ENCODE peak calls at places on chromosomes 12 and 14, in nine cellular contexts. One of them, this sample, is unnamed.

GRCh38 chr12:2654741-2655140 is 140.0 kb upstream of the FKBP4 start:
- DNase-seq in thoracic aorta: no peak
- DNase-seq in neural progenitor cell: no peak
- DNase-seq in tibial artery: no peak
- DNase-seq in SK-N-SH: no peak
- DNase-seq in A549: no peak
- DNase-seq in tibial nerve: no peak
- DNase-seq in cardiac muscle cell: no peak
- DNase-seq in OCI-LY7: no peak
- DNase-seq in this sample: no peak

GRCh38 chr12:12333980-12334709 is 15.9 kb downstream of the MANSC1 start:
- DNase-seq in thoracic aorta: no peak
- DNase-seq in neural progenitor cell: peak; percentile 73
- DNase-seq in tibial artery: no peak
- DNase-seq in SK-N-SH: peak; percentile 80
- DNase-seq in A549: peak; percentile 77
- DNase-seq in tibial nerve: no peak
- DNase-seq in cardiac muscle cell: peak; percentile 68
- DNase-seq in OCI-LY7: peak; percentile 76
- DNase-seq in this sample: peak; percentile 73

GRCh38 chr12:115078988-115079387 is 395.0 kb upstream of the TBX3 start:
- DNase-seq in thoracic aorta: no peak
- DNase-seq in neural progenitor cell: no peak
- DNase-seq in tibial artery: no peak
- DNase-seq in SK-N-SH: no peak
- DNase-seq in A549: no peak
- DNase-seq in tibial nerve: no peak
- DNase-seq in cardiac muscle cell: no peak
- DNase-seq in OCI-LY7: no peak
- DNase-seq in this sample: no peak

GRCh38 chr14:31884776-31885379 is 192.2 kb upstream of the ARHGAP5 start:
- DNase-seq in thoracic aorta: no peak
- DNase-seq in neural progenitor cell: no peak
- DNase-seq in tibial artery: no peak
- DNase-seq in SK-N-SH: no peak
- DNase-seq in A549: no peak
- DNase-seq in tibial nerve: no peak
- DNase-seq in cardiac muscle cell: peak; percentile 13
- DNase-seq in OCI-LY7: no peak
- DNase-seq in this sample: no peak

GRCh38 chr14:48970995-48971394 is 615.2 kb downstream of the RPS29 start:
- DNase-seq in thoracic aorta: no peak
- DNase-seq in neural progenitor cell: no peak
- DNase-seq in tibial artery: no peak
- DNase-seq in SK-N-SH: peak; percentile 2
- DNase-seq in A549: no peak
- DNase-seq in tibial nerve: no peak
- DNase-seq in cardiac muscle cell: peak; percentile 3
- DNase-seq in OCI-LY7: no peak
- DNase-seq in this sample: no peak

GRCh38 chr12:117098361-117099217 is 627 bp downstream of the TESC start:
- DNase-seq in thoracic aorta: no peak
- DNase-seq in neural progenitor cell: peak; percentile 38
- DNase-seq in tibial artery: no peak
- DNase-seq in SK-N-SH: peak; percentile 67
- DNase-seq in A549: peak; percentile 37
- DNase-seq in tibial nerve: no peak
- DNase-seq in cardiac muscle cell: no peak
- DNase-seq in OCI-LY7: peak; percentile 18
- DNase-seq in this sample: no peak

GRCh38 chr14:66476964-66477363 is 9.2 kb upstream of the CCDC196 start:
- DNase-seq in thoracic aorta: no peak
- DNase-seq in neural progenitor cell: no peak
- DNase-seq in tibial artery: no peak
- DNase-seq in SK-N-SH: peak; percentile 52
- DNase-seq in A549: peak; percentile 4
- DNase-seq in tibial nerve: no peak
- DNase-seq in cardiac muscle cell: no peak
- DNase-seq in OCI-LY7: no peak
- DNase-seq in this sample: no peak

GRCh38 chr12:3885179-3886094 is 12.2 kb upstream of the PARP11 start:
- DNase-seq in thoracic aorta: no peak
- DNase-seq in neural progenitor cell: peak; percentile 70
- DNase-seq in tibial artery: no peak
- DNase-seq in SK-N-SH: peak; percentile 30
- DNase-seq in A549: peak; percentile 40
- DNase-seq in tibial nerve: no peak
- DNase-seq in cardiac muscle cell: peak; percentile 71
- DNase-seq in OCI-LY7: peak; percentile 47
- DNase-seq in this sample: no peak

GRCh38 chr12:63897931-63898330 is 53.4 kb downstream of the SRGAP1 start:
- DNase-seq in thoracic aorta: no peak
- DNase-seq in neural progenitor cell: no peak
- DNase-seq in tibial artery: no peak
- DNase-seq in SK-N-SH: no peak
- DNase-seq in A549: no peak
- DNase-seq in tibial nerve: no peak
- DNase-seq in cardiac muscle cell: peak; percentile 87
- DNase-seq in OCI-LY7: no peak
- DNase-seq in this sample: no peak

GRCh38 chr14:72839351-72839750 is 54.5 kb downstream of the DPF3 start:
- DNase-seq in thoracic aorta: no peak
- DNase-seq in neural progenitor cell: no peak
- DNase-seq in tibial artery: no peak
- DNase-seq in SK-N-SH: no peak
- DNase-seq in A549: no peak
- DNase-seq in tibial nerve: no peak
- DNase-seq in cardiac muscle cell: no peak
- DNase-seq in OCI-LY7: no peak
- DNase-seq in this sample: no peak

GRCh38 chr12:96132819-96133218 is 61.4 kb upstream of the ELK3 start:
- DNase-seq in thoracic aorta: no peak
- DNase-seq in neural progenitor cell: no peak
- DNase-seq in tibial artery: no peak
- DNase-seq in SK-N-SH: no peak
- DNase-seq in A549: peak; percentile 26
- DNase-seq in tibial nerve: no peak
- DNase-seq in cardiac muscle cell: no peak
- DNase-seq in OCI-LY7: no peak
- DNase-seq in this sample: no peak

GRCh38 chr14:69715725-69716482 is 51.0 kb upstream of the SRSF5 start:
- DNase-seq in thoracic aorta: peak; percentile 60
- DNase-seq in neural progenitor cell: no peak
- DNase-seq in tibial artery: peak; percentile 92
- DNase-seq in SK-N-SH: peak; percentile 80
- DNase-seq in A549: no peak
- DNase-seq in tibial nerve: no peak
- DNase-seq in cardiac muscle cell: peak; percentile 97
- DNase-seq in OCI-LY7: no peak
- DNase-seq in this sample: peak; percentile 80

GRCh38 chr12:123761841-123762714 is at the start of gene DNAH10:
- DNase-seq in thoracic aorta: no peak
- DNase-seq in neural progenitor cell: peak; percentile 92
- DNase-seq in tibial artery: no peak
- DNase-seq in SK-N-SH: no peak
- DNase-seq in A549: no peak
- DNase-seq in tibial nerve: no peak
- DNase-seq in cardiac muscle cell: peak; percentile 29
- DNase-seq in OCI-LY7: peak; percentile 10
- DNase-seq in this sample: peak; percentile 29

GRCh38 chr12:119446459-119446858 is 111.9 kb downstream of the CCDC60 start:
- DNase-seq in thoracic aorta: no peak
- DNase-seq in neural progenitor cell: no peak
- DNase-seq in tibial artery: no peak
- DNase-seq in SK-N-SH: no peak
- DNase-seq in A549: peak; percentile 44
- DNase-seq in tibial nerve: no peak
- DNase-seq in cardiac muscle cell: peak; percentile 11
- DNase-seq in OCI-LY7: no peak
- DNase-seq in this sample: no peak

GRCh38 chr12:124335426-124336183 is 40.7 kb downstream of the RFLNA start:
- DNase-seq in thoracic aorta: no peak
- DNase-seq in neural progenitor cell: no peak
- DNase-seq in tibial artery: no peak
- DNase-seq in SK-N-SH: no peak
- DNase-seq in A549: no peak
- DNase-seq in tibial nerve: no peak
- DNase-seq in cardiac muscle cell: no peak
- DNase-seq in OCI-LY7: no peak
- DNase-seq in this sample: no peak

GRCh38 chr12:48618541-48618940 is 48.7 kb upstream of the LALBA start:
- DNase-seq in thoracic aorta: peak; percentile 9
- DNase-seq in neural progenitor cell: peak; percentile 84
- DNase-seq in tibial artery: peak; percentile 70
- DNase-seq in SK-N-SH: peak; percentile 62
- DNase-seq in A549: peak; percentile 82
- DNase-seq in tibial nerve: peak; percentile 39
- DNase-seq in cardiac muscle cell: peak; percentile 81
- DNase-seq in OCI-LY7: peak; percentile 77
- DNase-seq in this sample: peak; percentile 66

DNA sequence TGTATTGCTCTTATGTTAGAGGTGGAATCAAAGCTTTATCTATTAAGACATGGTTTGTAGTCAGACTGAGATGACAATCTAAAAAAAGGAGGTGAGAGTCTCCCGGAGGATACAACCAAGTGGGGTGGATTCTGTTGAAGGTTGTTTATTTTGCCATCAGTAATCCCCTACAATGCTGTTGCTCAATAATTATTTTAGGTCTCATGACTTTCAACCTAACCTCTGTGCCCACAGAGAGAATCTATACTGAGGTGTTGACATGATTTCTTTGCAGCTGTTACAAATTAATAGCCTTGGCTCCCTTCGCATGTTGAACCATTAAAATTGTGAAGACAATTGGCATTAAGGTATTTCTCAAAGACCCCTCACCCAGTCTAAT is 28.7 kb upstream of the FOS start:
- DNase-seq in thoracic aorta: no peak
- DNase-seq in neural progenitor cell: no peak
- DNase-seq in tibial artery: no peak
- DNase-seq in SK-N-SH: no peak
- DNase-seq in A549: no peak
- DNase-seq in tibial nerve: no peak
- DNase-seq in cardiac muscle cell: no peak
- DNase-seq in OCI-LY7: peak; percentile 25
- DNase-seq in this sample: no peak
- H3K4me3 ChIP-seq in thoracic aorta: no peak overlapping the region
- H3K4me3 ChIP-seq in neural progenitor cell: no peak overlapping the region
- H3K4me3 ChIP-seq in tibial artery: no peak overlapping the region
- H3K4me3 ChIP-seq in SK-N-SH: no peak overlapping the region
- H3K4me3 ChIP-seq in A549: no peak overlapping the region
- H3K4me3 ChIP-seq in tibial nerve: no peak overlapping the region
- H3K4me3 ChIP-seq in cardiac muscle cell: no peak overlapping the region
- H3K4me3 ChIP-seq in OCI-LY7: peak overlapping the region; percentile 49
- H3K4me3 ChIP-seq in this sample: no peak overlapping the region

GRCh38 chr12:53755451-53756290 is 3.9 kb upstream of the CISTR start:
- DNase-seq in thoracic aorta: no peak
- DNase-seq in neural progenitor cell: no peak
- DNase-seq in tibial artery: no peak
- DNase-seq in SK-N-SH: no peak
- DNase-seq in A549: peak; percentile 31
- DNase-seq in tibial nerve: no peak
- DNase-seq in cardiac muscle cell: no peak
- DNase-seq in OCI-LY7: peak; percentile 75
- DNase-seq in this sample: no peak
- TF ChIP-seq CTCF in thoracic aorta: no peak
- TF ChIP-seq CTCF in neural progenitor cell: peak; percentile 49
- TF ChIP-seq CTCF in tibial artery: no peak
- TF ChIP-seq CTCF in SK-N-SH: no peak
- TF ChIP-seq CTCF in A549: no peak
- TF ChIP-seq CTCF in tibial nerve: no peak
- TF ChIP-seq CTCF in cardiac muscle cell: no peak
- TF ChIP-seq CTCF in OCI-LY7: peak; percentile 88
- TF ChIP-seq CTCF in this sample: no peak

GRCh38 chr14:51884086-51884927 is 23.9 kb downstream of the GNG2 start:
- DNase-seq in thoracic aorta: no peak
- DNase-seq in neural progenitor cell: no peak
- DNase-seq in tibial artery: no peak
- DNase-seq in SK-N-SH: peak; percentile 37
- DNase-seq in A549: no peak
- DNase-seq in tibial nerve: no peak
- DNase-seq in cardiac muscle cell: peak; percentile 80
- DNase-seq in OCI-LY7: no peak
- DNase-seq in this sample: no peak

GRCh38 chr14:51877807-51878206 is 17.4 kb downstream of the GNG2 start:
- DNase-seq in thoracic aorta: no peak
- DNase-seq in neural progenitor cell: no peak
- DNase-seq in tibial artery: no peak
- DNase-seq in SK-N-SH: no peak
- DNase-seq in A549: no peak
- DNase-seq in tibial nerve: no peak
- DNase-seq in cardiac muscle cell: no peak
- DNase-seq in OCI-LY7: no peak
- DNase-seq in this sample: no peak

GRCh38 chr14:51879170-51879569 is 18.8 kb downstream of the GNG2 start:
- DNase-seq in thoracic aorta: no peak
- DNase-seq in neural progenitor cell: no peak
- DNase-seq in tibial artery: no peak
- DNase-seq in SK-N-SH: no peak
- DNase-seq in A549: no peak
- DNase-seq in tibial nerve: no peak
- DNase-seq in cardiac muscle cell: no peak
- DNase-seq in OCI-LY7: no peak
- DNase-seq in this sample: no peak

GRCh38 chr14:51883232-51883631 is 22.8 kb downstream of the GNG2 start:
- DNase-seq in thoracic aorta: no peak
- DNase-seq in neural progenitor cell: no peak
- DNase-seq in tibial artery: no peak
- DNase-seq in SK-N-SH: no peak
- DNase-seq in A549: no peak
- DNase-seq in tibial nerve: no peak
- DNase-seq in cardiac muscle cell: no peak
- DNase-seq in OCI-LY7: no peak
- DNase-seq in this sample: no peak

GRCh38 chr14:51880810-51881580 is 20.6 kb downstream of the GNG2 start:
- DNase-seq in thoracic aorta: no peak
- DNase-seq in neural progenitor cell: no peak
- DNase-seq in tibial artery: no peak
- DNase-seq in SK-N-SH: no peak
- DNase-seq in A549: no peak
- DNase-seq in tibial nerve: no peak
- DNase-seq in cardiac muscle cell: peak; percentile 77
- DNase-seq in OCI-LY7: no peak
- DNase-seq in this sample: no peak
- H3K4me3 ChIP-seq in thoracic aorta: no peak overlapping the region
- H3K4me3 ChIP-seq in neural progenitor cell: no peak overlapping the region
- H3K4me3 ChIP-seq in tibial artery: no peak overlapping the region
- H3K4me3 ChIP-seq in SK-N-SH: no peak overlapping the region
- H3K4me3 ChIP-seq in A549: no peak overlapping the region
- H3K4me3 ChIP-seq in tibial nerve: no peak overlapping the region
- H3K4me3 ChIP-seq in cardiac muscle cell: no peak overlapping the region
- H3K4me3 ChIP-seq in OCI-LY7: no peak overlapping the region
- H3K4me3 ChIP-seq in this sample: no peak overlapping the region

DNA sequence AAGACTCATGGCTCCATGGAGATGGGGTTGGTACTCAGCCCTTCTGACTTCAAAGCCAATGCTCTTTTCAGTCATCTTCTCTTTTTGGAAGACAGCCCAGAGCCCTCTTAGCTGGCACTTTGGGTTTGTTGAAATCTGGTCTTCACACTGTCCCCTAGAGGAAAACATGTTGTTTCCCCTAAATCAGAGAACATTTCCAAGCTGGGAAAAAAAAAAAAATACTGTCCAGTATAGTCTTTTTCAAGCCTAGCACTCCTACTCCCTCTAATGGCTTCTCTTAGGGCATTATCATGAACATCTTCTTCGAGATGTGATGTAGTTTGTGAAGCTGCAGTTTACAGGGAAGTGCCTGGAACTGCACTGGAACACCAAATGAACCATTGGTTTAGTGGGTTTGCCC is 3.0 kb upstream of the ZC3H14 start:
- DNase-seq in thoracic aorta: no peak
- DNase-seq in neural progenitor cell: peak; percentile 39
- DNase-seq in tibial artery: no peak
- DNase-seq in SK-N-SH: peak; percentile 41
- DNase-seq in A549: peak; percentile 74
- DNase-seq in tibial nerve: no peak
- DNase-seq in cardiac muscle cell: peak; percentile 69
- DNase-seq in OCI-LY7: peak; percentile 15
- DNase-seq in this sample: no peak
- TF ChIP-seq CTCF in thoracic aorta: peak; percentile 12
- TF ChIP-seq CTCF in neural progenitor cell: peak; percentile 44
- TF ChIP-seq CTCF in tibial artery: peak; percentile 31
- TF ChIP-seq CTCF in SK-N-SH: peak; percentile 67
- TF ChIP-seq CTCF in A549: peak; percentile 54
- TF ChIP-seq CTCF in tibial nerve: peak; percentile 26
- TF ChIP-seq CTCF in cardiac muscle cell: peak; percentile 51
- TF ChIP-seq CTCF in OCI-LY7: peak; percentile 42
- TF ChIP-seq CTCF in this sample: no peak